ENCODE peak calls at places on chromosomes 1 and 21, in five cellular contexts. E, P, L, X and F are unnamed samples.

GRCh38 chr1:211715976-211716375 is 40.6 kb upstream of the NEK2 start:
- DNase-seq in E (no peak), L (no peak), X (no peak), P (no peak), F (no peak)

GRCh38 chr1:235632538-235633219 is 16.9 kb downstream of the GNG4 start:
- DNase-seq in P (no peak), X (no peak), L (no peak), E (peak), F (no peak)

GRCh38 chr1:57831624-57832023 is 407.8 kb upstream of the DAB1 start:
- DNase-seq in E (peak), L (no peak), X (no peak), P (no peak), F (no peak)

GRCh38 chr1:27522860-27523665 is 33.1 kb upstream of the WASF2 start:
- DNase-seq in L (peak), P (peak), X (no peak), E (peak), F (peak)

GRCh38 chr21:29265690-29266479 is 32.8 kb upstream of the BACH1 start:
- DNase-seq in P (no peak), L (no peak), E (peak), X (no peak), F (no peak)

GRCh38 chr21:28193189-28193588 is 799.5 kb downstream of the LTN1 start:
- DNase-seq in E (no peak), X (no peak), L (no peak), P (no peak), F (no peak)

GRCh38 chr1:194289569-194290266 is 1103.3 kb upstream of the B3GALT2 start:
- DNase-seq in X (no peak), P (no peak), L (no peak), E (no peak), F (no peak)

GRCh38 chr1:18855573-18855972 is 3.9 kb downstream of the TAS1R2 start:
- DNase-seq in P (no peak), L (no peak), X (no peak), E (no peak), F (no peak)

GRCh38 chr1:185559684-185560310 is 174.4 kb upstream of the HMCN1 start:
- DNase-seq in L (no peak), P (no peak), X (peak), E (peak), F (peak)

GRCh38 chr1:18264450-18265000 is 156.9 kb downstream of the IGSF21 start:
- DNase-seq in E (no peak), X (no peak), P (no peak), L (no peak), F (no peak)

GRCh38 chr21:28752131-28752530 is 240.5 kb downstream of the LTN1 start:
- DNase-seq in L (no peak), P (no peak), X (no peak), E (no peak), F (no peak)

GRCh38 chr1:241639040-241639652 is 1.0 kb downstream of the CHML start:
- DNase-seq in E (peak), P (no peak), L (no peak), X (no peak), F (no peak)

GRCh38 chr1:212162635-212163034 is 122.6 kb upstream of the PPP2R5A start:
- DNase-seq in X (peak), E (no peak), P (no peak), L (no peak), F (no peak)

GRCh38 chr1:18879791-18880309 is 20.4 kb upstream of the TAS1R2 start:
- DNase-seq in L (no peak), E (no peak), X (no peak), P (no peak), F (no peak)

GRCh38 chr1:1758692-1759455 is 19.4 kb downstream of the NADK start:
- DNase-seq in L (peak), P (no peak), E (no peak), X (no peak), F (no peak)